ENCODE peak calls at places on chromosome 13, in seven cellular contexts. R is endothelial cell, G is NCI-H774, O is iris pigment epithelial cell, C is iPS-NIHi11, L is fibroblast of lung, F is Right ventricle myocardium superior. U is an unnamed sample.

GRCh38 chr13:51645154-51645650 is 60.9 kb downstream of the WDFY2 start:
- DNase-seq in F (no peak), R (no peak), O (peak; percentile 87), C (no peak), G (no peak), L (peak; percentile 90), U (no peak)

GRCh38 chr13:99436013-99436412 is 65.3 kb upstream of the TM9SF2 start:
- DNase-seq in R (no peak), F (no peak), L (no peak), G (no peak), C (no peak), O (no peak), U (no peak)

GRCh38 chr13:50376895-50377575 is 361.8 kb downstream of the KCNRG start:
- DNase-seq in L (no peak), O (no peak), G (no peak), F (no peak), R (no peak), C (peak; percentile 43), U (peak; percentile 77)

GRCh38 chr13:33188093-33188882 is 97.3 kb downstream of the STARD13 start:
- DNase-seq in F (no peak), L (no peak), O (peak; percentile 73), C (no peak), G (no peak), R (no peak), U (no peak)

GRCh38 chr13:85503797-85504196 is 295.4 kb downstream of the SLITRK6 start:
- DNase-seq in F (no peak), R (no peak), O (peak; percentile 62), G (no peak), C (no peak), L (no peak), U (no peak)

GRCh38 chr13:43786766-43787517 is at the start of gene ENOX1:
- DNase-seq in O (peak; percentile 80), C (peak; percentile 67), L (peak; percentile 84), R (peak; percentile 61), G (peak; percentile 11), F (peak; percentile 81), U (peak; percentile 65)

GRCh38 chr13:39452412-39452811 is 150.6 kb downstream of the LHFPL6 start:
- DNase-seq in O (peak; percentile 27), C (peak; percentile 37), L (no peak), G (no peak), R (no peak), F (no peak), U (no peak)

GRCh38 chr13:85879014-85879413 is 79.8 kb upstream of the SLITRK6 start:
- DNase-seq in L (peak; percentile 8), C (no peak), O (no peak), R (no peak), G (no peak), F (no peak), U (no peak)

GRCh38 chr13:44648392-44649117 is 72.4 kb upstream of the TSC22D1 start:
- DNase-seq in G (no peak), L (no peak), C (peak; percentile 36), F (no peak), O (peak; percentile 53), R (no peak), U (no peak)

GRCh38 chr13:51906581-51906980 is 44.8 kb downstream of the CCDC70 start:
- DNase-seq in F (no peak), L (no peak), C (no peak), G (no peak), R (no peak), O (no peak), U (peak; percentile 7)

GRCh38 chr13:49821216-49821820 is 28.8 kb upstream of the KPNA3 start:
- DNase-seq in G (no peak), R (no peak), C (no peak), O (no peak), F (no peak), L (no peak), U (no peak)

GRCh38 chr13:34405410-34405809 is 536.7 kb upstream of the NBEA start:
- DNase-seq in G (no peak), O (no peak), F (no peak), L (no peak), C (no peak), R (no peak), U (no peak)

GRCh38 chr13:46905249-46905648 is 8.4 kb upstream of the HTR2A start:
- DNase-seq in G (no peak), F (no peak), L (peak; percentile 41), C (peak; percentile 18), O (no peak), R (no peak), U (no peak)

GRCh38 chr13:98324105-98324504 is 147.0 kb upstream of the RNF113B start:
- DNase-seq in R (no peak), O (no peak), G (no peak), F (no peak), L (peak; percentile 63), C (no peak), U (no peak)

GRCh38 chr13:75481176-75482069 is 546 bp downstream of the TBC1D4 start:
- DNase-seq in C (peak; percentile 35), F (peak; percentile 61), G (peak; percentile 7), O (peak; percentile 43), L (peak; percentile 28), R (peak; percentile 42), U (peak; percentile 52)

GRCh38 chr13:112213467-112214245 is 146.7 kb downstream of the SOX1 start:
- DNase-seq in O (no peak), F (no peak), G (peak; percentile 99), R (no peak), C (no peak), L (no peak), U (no peak)

GRCh38 chr13:42574011-42574410 is at the start of gene TNFSF11:
- DNase-seq in L (no peak), G (no peak), R (peak; percentile 30), F (no peak), O (peak; percentile 29), C (peak; percentile 63), U (peak; percentile 73)

GRCh38 chr13:106566682-106567420 is 1.1 kb downstream of the ARGLU1 start:
- DNase-seq in O (peak; percentile 69), C (peak; percentile 47), G (peak; percentile 80), R (peak; percentile 34), L (peak; percentile 64), F (peak; percentile 74), U (peak; percentile 56)

GRCh38 chr13:27605610-27606200 is 14.6 kb downstream of the LNX2 start:
- DNase-seq in L (peak; percentile 56), R (no peak), F (no peak), O (peak; percentile 40), C (no peak), G (no peak), U (no peak)